ENCODE peak calls at places on chromosome 16, in nine cellular contexts. One of them, this sample, is unnamed.

GRCh38 chr16:61289141-61289540 is 747.1 kb downstream of the CDH8 start:
- DNase-seq in left cardiac atrium: no peak
- DNase-seq in GM19239: no peak
- DNase-seq in A172: peak
- DNase-seq in stimulated activated CD8-positive, alpha-beta memory T cell treated with anti-CD3 and anti-CD28 coated beads, Interleukin-4, amount 100 ng/mL, for 1 hour: no peak
- DNase-seq in naive thymus-derived CD8-positive, alpha-beta T cell: no peak
- DNase-seq in CD4-positive, CD25-positive, alpha-beta regulatory T cell: no peak
- DNase-seq in neural progenitor cell: no peak
- DNase-seq in iris pigment epithelial cell: no peak
- DNase-seq in this sample: no peak

GRCh38 chr16:1131378-1131994 is 21.4 kb upstream of the CACNA1H start:
- DNase-seq in GM19239: no peak
- DNase-seq in CD4-positive, CD25-positive, alpha-beta regulatory T cell: no peak
- DNase-seq in stimulated activated CD8-positive, alpha-beta memory T cell treated with anti-CD3 and anti-CD28 coated beads, Interleukin-4, amount 100 ng/mL, for 1 hour: no peak
- DNase-seq in iris pigment epithelial cell: no peak
- DNase-seq in left cardiac atrium: no peak
- DNase-seq in naive thymus-derived CD8-positive, alpha-beta T cell: no peak
- DNase-seq in A172: no peak
- DNase-seq in neural progenitor cell: no peak
- DNase-seq in this sample: no peak

GRCh38 chr16:53822936-53823529 is 119.1 kb downstream of the FTO start:
- DNase-seq in stimulated activated CD8-positive, alpha-beta memory T cell treated with anti-CD3 and anti-CD28 coated beads, Interleukin-4, amount 100 ng/mL, for 1 hour: no peak
- DNase-seq in A172: no peak
- DNase-seq in CD4-positive, CD25-positive, alpha-beta regulatory T cell: peak
- DNase-seq in GM19239: peak
- DNase-seq in naive thymus-derived CD8-positive, alpha-beta T cell: peak
- DNase-seq in iris pigment epithelial cell: peak
- DNase-seq in left cardiac atrium: no peak
- DNase-seq in neural progenitor cell: no peak
- DNase-seq in this sample: no peak

GRCh38 chr16:57386381-57386951 is 14.2 kb downstream of the CX3CL1 start:
- DNase-seq in naive thymus-derived CD8-positive, alpha-beta T cell: no peak
- DNase-seq in iris pigment epithelial cell: no peak
- DNase-seq in stimulated activated CD8-positive, alpha-beta memory T cell treated with anti-CD3 and anti-CD28 coated beads, Interleukin-4, amount 100 ng/mL, for 1 hour: no peak
- DNase-seq in neural progenitor cell: no peak
- DNase-seq in A172: no peak
- DNase-seq in CD4-positive, CD25-positive, alpha-beta regulatory T cell: no peak
- DNase-seq in GM19239: no peak
- DNase-seq in left cardiac atrium: no peak
- DNase-seq in this sample: no peak

GRCh38 chr16:88067530-88068411 is 116.5 kb downstream of the BANP start:
- DNase-seq in naive thymus-derived CD8-positive, alpha-beta T cell: no peak
- DNase-seq in A172: no peak
- DNase-seq in GM19239: no peak
- DNase-seq in left cardiac atrium: no peak
- DNase-seq in CD4-positive, CD25-positive, alpha-beta regulatory T cell: no peak
- DNase-seq in iris pigment epithelial cell: no peak
- DNase-seq in neural progenitor cell: no peak
- DNase-seq in stimulated activated CD8-positive, alpha-beta memory T cell treated with anti-CD3 and anti-CD28 coated beads, Interleukin-4, amount 100 ng/mL, for 1 hour: no peak
- DNase-seq in this sample: no peak

GRCh38 chr16:87395181-87395842 is 3.2 kb downstream of the MAP1LC3B start:
- DNase-seq in left cardiac atrium: no peak
- DNase-seq in stimulated activated CD8-positive, alpha-beta memory T cell treated with anti-CD3 and anti-CD28 coated beads, Interleukin-4, amount 100 ng/mL, for 1 hour: no peak
- DNase-seq in GM19239: no peak
- DNase-seq in A172: no peak
- DNase-seq in CD4-positive, CD25-positive, alpha-beta regulatory T cell: no peak
- DNase-seq in naive thymus-derived CD8-positive, alpha-beta T cell: no peak
- DNase-seq in neural progenitor cell: no peak
- DNase-seq in iris pigment epithelial cell: no peak
- DNase-seq in this sample: no peak

GRCh38 chr16:50839356-50839755 is 97.5 kb downstream of the CYLD start:
- DNase-seq in neural progenitor cell: no peak
- DNase-seq in iris pigment epithelial cell: no peak
- DNase-seq in stimulated activated CD8-positive, alpha-beta memory T cell treated with anti-CD3 and anti-CD28 coated beads, Interleukin-4, amount 100 ng/mL, for 1 hour: no peak
- DNase-seq in naive thymus-derived CD8-positive, alpha-beta T cell: no peak
- DNase-seq in left cardiac atrium: no peak
- DNase-seq in A172: no peak
- DNase-seq in GM19239: no peak
- DNase-seq in CD4-positive, CD25-positive, alpha-beta regulatory T cell: no peak
- DNase-seq in this sample: no peak

GRCh38 chr16:86618431-86619262 is 40.3 kb downstream of the FOXL1 start:
- DNase-seq in naive thymus-derived CD8-positive, alpha-beta T cell: no peak
- DNase-seq in CD4-positive, CD25-positive, alpha-beta regulatory T cell: no peak
- DNase-seq in iris pigment epithelial cell: peak
- DNase-seq in neural progenitor cell: no peak
- DNase-seq in stimulated activated CD8-positive, alpha-beta memory T cell treated with anti-CD3 and anti-CD28 coated beads, Interleukin-4, amount 100 ng/mL, for 1 hour: no peak
- DNase-seq in A172: no peak
- DNase-seq in GM19239: no peak
- DNase-seq in left cardiac atrium: no peak
- DNase-seq in this sample: no peak

GRCh38 chr16:67509016-67509415 is 19.6 kb upstream of the RIPOR1 start:
- DNase-seq in naive thymus-derived CD8-positive, alpha-beta T cell: peak
- DNase-seq in iris pigment epithelial cell: no peak
- DNase-seq in GM19239: no peak
- DNase-seq in stimulated activated CD8-positive, alpha-beta memory T cell treated with anti-CD3 and anti-CD28 coated beads, Interleukin-4, amount 100 ng/mL, for 1 hour: no peak
- DNase-seq in left cardiac atrium: no peak
- DNase-seq in A172: no peak
- DNase-seq in CD4-positive, CD25-positive, alpha-beta regulatory T cell: peak
- DNase-seq in neural progenitor cell: no peak
- DNase-seq in this sample: no peak

GRCh38 chr16:22340945-22341344 is 33.5 kb downstream of the CDR2 start:
- DNase-seq in naive thymus-derived CD8-positive, alpha-beta T cell: no peak
- DNase-seq in left cardiac atrium: no peak
- DNase-seq in neural progenitor cell: no peak
- DNase-seq in CD4-positive, CD25-positive, alpha-beta regulatory T cell: no peak
- DNase-seq in iris pigment epithelial cell: no peak
- DNase-seq in A172: no peak
- DNase-seq in GM19239: no peak
- DNase-seq in stimulated activated CD8-positive, alpha-beta memory T cell treated with anti-CD3 and anti-CD28 coated beads, Interleukin-4, amount 100 ng/mL, for 1 hour: no peak
- DNase-seq in this sample: no peak

GRCh38 chr16:13379266-13379665 is 477.9 kb downstream of the SHISA9 start:
- DNase-seq in naive thymus-derived CD8-positive, alpha-beta T cell: no peak
- DNase-seq in GM19239: no peak
- DNase-seq in CD4-positive, CD25-positive, alpha-beta regulatory T cell: no peak
- DNase-seq in stimulated activated CD8-positive, alpha-beta memory T cell treated with anti-CD3 and anti-CD28 coated beads, Interleukin-4, amount 100 ng/mL, for 1 hour: no peak
- DNase-seq in A172: no peak
- DNase-seq in neural progenitor cell: no peak
- DNase-seq in left cardiac atrium: no peak
- DNase-seq in iris pigment epithelial cell: no peak
- DNase-seq in this sample: no peak

GRCh38 chr16:85168732-85169256 is 56.5 kb upstream of the CIBAR2 start:
- DNase-seq in iris pigment epithelial cell: peak
- DNase-seq in left cardiac atrium: peak
- DNase-seq in GM19239: no peak
- DNase-seq in stimulated activated CD8-positive, alpha-beta memory T cell treated with anti-CD3 and anti-CD28 coated beads, Interleukin-4, amount 100 ng/mL, for 1 hour: no peak
- DNase-seq in A172: peak
- DNase-seq in CD4-positive, CD25-positive, alpha-beta regulatory T cell: no peak
- DNase-seq in neural progenitor cell: peak
- DNase-seq in naive thymus-derived CD8-positive, alpha-beta T cell: no peak
- DNase-seq in this sample: no peak

GRCh38 chr16:81632392-81633146 is 146.5 kb upstream of the PLCG2 start:
- DNase-seq in GM19239: no peak
- DNase-seq in stimulated activated CD8-positive, alpha-beta memory T cell treated with anti-CD3 and anti-CD28 coated beads, Interleukin-4, amount 100 ng/mL, for 1 hour: peak
- DNase-seq in A172: peak
- DNase-seq in left cardiac atrium: no peak
- DNase-seq in naive thymus-derived CD8-positive, alpha-beta T cell: peak
- DNase-seq in CD4-positive, CD25-positive, alpha-beta regulatory T cell: peak
- DNase-seq in neural progenitor cell: no peak
- DNase-seq in iris pigment epithelial cell: peak
- DNase-seq in this sample: no peak

GRCh38 chr16:83336630-83337029 is 471.1 kb upstream of the HSBP1 start:
- DNase-seq in naive thymus-derived CD8-positive, alpha-beta T cell: no peak
- DNase-seq in A172: peak
- DNase-seq in CD4-positive, CD25-positive, alpha-beta regulatory T cell: no peak
- DNase-seq in iris pigment epithelial cell: peak
- DNase-seq in stimulated activated CD8-positive, alpha-beta memory T cell treated with anti-CD3 and anti-CD28 coated beads, Interleukin-4, amount 100 ng/mL, for 1 hour: no peak
- DNase-seq in neural progenitor cell: no peak
- DNase-seq in left cardiac atrium: no peak
- DNase-seq in GM19239: no peak
- DNase-seq in this sample: no peak

GRCh38 chr16:1428511-1428910 is 2.4 kb upstream of the PERCC1 start:
- DNase-seq in stimulated activated CD8-positive, alpha-beta memory T cell treated with anti-CD3 and anti-CD28 coated beads, Interleukin-4, amount 100 ng/mL, for 1 hour: no peak
- DNase-seq in neural progenitor cell: peak
- DNase-seq in naive thymus-derived CD8-positive, alpha-beta T cell: no peak
- DNase-seq in CD4-positive, CD25-positive, alpha-beta regulatory T cell: no peak
- DNase-seq in A172: no peak
- DNase-seq in left cardiac atrium: no peak
- DNase-seq in iris pigment epithelial cell: peak
- DNase-seq in GM19239: peak
- DNase-seq in this sample: no peak

GRCh38 chr16:2821483-2822157 is 4.6 kb downstream of the PRSS21 start:
- DNase-seq in CD4-positive, CD25-positive, alpha-beta regulatory T cell: no peak
- DNase-seq in GM19239: no peak
- DNase-seq in A172: no peak
- DNase-seq in naive thymus-derived CD8-positive, alpha-beta T cell: no peak
- DNase-seq in left cardiac atrium: no peak
- DNase-seq in stimulated activated CD8-positive, alpha-beta memory T cell treated with anti-CD3 and anti-CD28 coated beads, Interleukin-4, amount 100 ng/mL, for 1 hour: no peak
- DNase-seq in iris pigment epithelial cell: no peak
- DNase-seq in neural progenitor cell: no peak
- DNase-seq in this sample: no peak

This sample was measured in GM12892.